ENCODE peak calls at places on chromosomes 11 and 22, in nine cellular contexts. One of them, this sample, is unnamed. For H3K36me3, the result is how much of the 10 kb centered on the place peaks cover.

GRCh38 chr22:38849816-38850215 is 6.0 kb upstream of the NPTXR start:
- DNase-seq in transverse colon: no peak
- DNase-seq in K562: no peak
- DNase-seq in tibial nerve: no peak
- DNase-seq in H1: no peak
- DNase-seq in HepG2: no peak
- DNase-seq in esophagus muscularis mucosa: no peak
- DNase-seq in stomach: no peak
- DNase-seq in GM12878: no peak
- DNase-seq in this sample: no peak

GRCh38 chr11:114653148-114653547 is 25.2 kb upstream of the NXPE2 start:
- DNase-seq in stomach: no peak
- DNase-seq in K562: no peak
- DNase-seq in HepG2: no peak
- DNase-seq in esophagus muscularis mucosa: no peak
- DNase-seq in tibial nerve: no peak
- DNase-seq in GM12878: no peak
- DNase-seq in H1: no peak
- DNase-seq in transverse colon: no peak
- DNase-seq in this sample: no peak

GRCh38 chr22:32695451-32695891 is 106.0 kb upstream of the TIMP3 start:
- DNase-seq in stomach: no peak
- DNase-seq in esophagus muscularis mucosa: no peak
- DNase-seq in K562: no peak
- DNase-seq in HepG2: peak
- DNase-seq in H1: no peak
- DNase-seq in GM12878: no peak
- DNase-seq in transverse colon: no peak
- DNase-seq in tibial nerve: no peak
- DNase-seq in this sample: no peak

GRCh38 chr11:95074806-95075563 is 8.3 kb downstream of the SRSF8 start:
- DNase-seq in tibial nerve: peak
- DNase-seq in H1: no peak
- DNase-seq in K562: no peak
- DNase-seq in GM12878: no peak
- DNase-seq in transverse colon: peak
- DNase-seq in esophagus muscularis mucosa: no peak
- DNase-seq in stomach: peak
- DNase-seq in HepG2: no peak
- DNase-seq in this sample: peak

GRCh38 chr11:47256374-47256773 is 1.4 kb upstream of the NR1H3 start:
- DNase-seq in HepG2: no peak
- DNase-seq in H1: no peak
- DNase-seq in GM12878: no peak
- DNase-seq in K562: no peak
- DNase-seq in stomach: no peak
- DNase-seq in transverse colon: no peak
- DNase-seq in esophagus muscularis mucosa: no peak
- DNase-seq in tibial nerve: no peak
- DNase-seq in this sample: no peak

GRCh38 chr11:125132071-125132470 is 20.6 kb upstream of the TMEM218 start:
- DNase-seq in H1: no peak
- DNase-seq in esophagus muscularis mucosa: no peak
- DNase-seq in GM12878: no peak
- DNase-seq in stomach: no peak
- DNase-seq in K562: no peak
- DNase-seq in tibial nerve: no peak
- DNase-seq in HepG2: no peak
- DNase-seq in transverse colon: no peak
- DNase-seq in this sample: no peak

GRCh38 chr11:127412722-127413121 is 412.2 kb upstream of the KIRREL3 start:
- DNase-seq in K562: no peak
- DNase-seq in transverse colon: no peak
- DNase-seq in HepG2: no peak
- DNase-seq in tibial nerve: no peak
- DNase-seq in esophagus muscularis mucosa: no peak
- DNase-seq in stomach: no peak
- DNase-seq in GM12878: no peak
- DNase-seq in H1: no peak
- DNase-seq in this sample: no peak

GRCh38 chr22:36816635-36817428 is at the start of gene PVALB:
- DNase-seq in tibial nerve: no peak
- DNase-seq in GM12878: no peak
- DNase-seq in H1: peak
- DNase-seq in esophagus muscularis mucosa: no peak
- DNase-seq in K562: peak
- DNase-seq in stomach: no peak
- DNase-seq in transverse colon: no peak
- DNase-seq in HepG2: no peak
- DNase-seq in this sample: no peak

GRCh38 chr22:39431821-39432251 is 25.0 kb upstream of the MGAT3 start:
- DNase-seq in transverse colon: no peak
- DNase-seq in tibial nerve: no peak
- DNase-seq in stomach: no peak
- DNase-seq in K562: no peak
- DNase-seq in GM12878: no peak
- DNase-seq in H1: no peak
- DNase-seq in esophagus muscularis mucosa: no peak
- DNase-seq in HepG2: no peak
- DNase-seq in this sample: no peak

GRCh38 chr11:1091332-1092083 is 16.8 kb downstream of the MUC2 start:
- DNase-seq in esophagus muscularis mucosa: no peak
- DNase-seq in transverse colon: no peak
- DNase-seq in H1: no peak
- DNase-seq in stomach: no peak
- DNase-seq in GM12878: no peak
- DNase-seq in HepG2: no peak
- DNase-seq in tibial nerve: no peak
- DNase-seq in K562: no peak
- DNase-seq in this sample: no peak

GRCh38 chr11:112291191-112291590 is 30.5 kb upstream of the PLET1 start:
- DNase-seq in H1: no peak
- DNase-seq in stomach: no peak
- DNase-seq in esophagus muscularis mucosa: no peak
- DNase-seq in GM12878: no peak
- DNase-seq in transverse colon: no peak
- DNase-seq in tibial nerve: no peak
- DNase-seq in HepG2: no peak
- DNase-seq in K562: no peak
- DNase-seq in this sample: no peak

GRCh38 chr11:112292188-112292587 is 31.5 kb upstream of the PLET1 start:
- DNase-seq in H1: no peak
- DNase-seq in stomach: no peak
- DNase-seq in GM12878: no peak
- DNase-seq in K562: no peak
- DNase-seq in HepG2: no peak
- DNase-seq in tibial nerve: no peak
- DNase-seq in esophagus muscularis mucosa: no peak
- DNase-seq in transverse colon: no peak
- DNase-seq in this sample: no peak

GRCh38 chr11:112293614-112294013 is 33.0 kb upstream of the PLET1 start:
- DNase-seq in transverse colon: no peak
- DNase-seq in H1: no peak
- DNase-seq in stomach: peak
- DNase-seq in HepG2: no peak
- DNase-seq in tibial nerve: no peak
- DNase-seq in esophagus muscularis mucosa: no peak
- DNase-seq in GM12878: no peak
- DNase-seq in K562: no peak
- DNase-seq in this sample: no peak

GRCh38 chr11:112294688-112295340 is 34.2 kb upstream of the PLET1 start:
- DNase-seq in GM12878: no peak
- DNase-seq in HepG2: no peak
- DNase-seq in tibial nerve: no peak
- DNase-seq in stomach: no peak
- DNase-seq in K562: no peak
- DNase-seq in esophagus muscularis mucosa: no peak
- DNase-seq in transverse colon: no peak
- DNase-seq in H1: no peak
- DNase-seq in this sample: no peak

GRCh38 chr11:112292785-112293407 is 32.2 kb upstream of the PLET1 start:
- DNase-seq in transverse colon: no peak
- DNase-seq in H1: no peak
- DNase-seq in tibial nerve: peak
- DNase-seq in esophagus muscularis mucosa: no peak
- DNase-seq in HepG2: no peak
- DNase-seq in GM12878: no peak
- DNase-seq in stomach: peak
- DNase-seq in K562: no peak
- DNase-seq in this sample: no peak
- TF ChIP-seq EP300 in transverse colon: no peak
- TF ChIP-seq EP300 in H1: no peak
- TF ChIP-seq EP300 in tibial nerve: peak
- TF ChIP-seq EP300 in esophagus muscularis mucosa: no peak
- TF ChIP-seq EP300 in HepG2: no peak
- TF ChIP-seq EP300 in GM12878: no peak
- TF ChIP-seq EP300 in stomach: no peak
- TF ChIP-seq EP300 in K562: no peak
- TF ChIP-seq EP300 in this sample: no peak

GRCh38 chr22:35410663-35411034 is 10.7 kb downstream of the MCM5 start:
- DNase-seq in HepG2: no peak
- DNase-seq in transverse colon: no peak
- DNase-seq in esophagus muscularis mucosa: no peak
- DNase-seq in H1: no peak
- DNase-seq in stomach: no peak
- DNase-seq in K562: no peak
- DNase-seq in GM12878: no peak
- DNase-seq in tibial nerve: no peak
- DNase-seq in this sample: no peak

GRCh38 chr22:35406443-35406842 is 6.5 kb downstream of the MCM5 start:
- DNase-seq in stomach: no peak
- DNase-seq in GM12878: no peak
- DNase-seq in K562: no peak
- DNase-seq in esophagus muscularis mucosa: no peak
- DNase-seq in tibial nerve: no peak
- DNase-seq in HepG2: no peak
- DNase-seq in H1: no peak
- DNase-seq in transverse colon: no peak
- DNase-seq in this sample: no peak

GRCh38 chr22:35411112-35411511 is 11.2 kb downstream of the MCM5 start:
- DNase-seq in HepG2: no peak
- DNase-seq in GM12878: peak
- DNase-seq in K562: no peak
- DNase-seq in H1: no peak
- DNase-seq in stomach: no peak
- DNase-seq in transverse colon: peak
- DNase-seq in tibial nerve: no peak
- DNase-seq in esophagus muscularis mucosa: no peak
- DNase-seq in this sample: no peak

GRCh38 chr22:35407352-35407751 is 7.4 kb downstream of the MCM5 start:
- DNase-seq in HepG2: no peak
- DNase-seq in GM12878: no peak
- DNase-seq in stomach: no peak
- DNase-seq in H1: no peak
- DNase-seq in K562: no peak
- DNase-seq in tibial nerve: no peak
- DNase-seq in transverse colon: no peak
- DNase-seq in esophagus muscularis mucosa: no peak
- DNase-seq in this sample: no peak

DNA sequence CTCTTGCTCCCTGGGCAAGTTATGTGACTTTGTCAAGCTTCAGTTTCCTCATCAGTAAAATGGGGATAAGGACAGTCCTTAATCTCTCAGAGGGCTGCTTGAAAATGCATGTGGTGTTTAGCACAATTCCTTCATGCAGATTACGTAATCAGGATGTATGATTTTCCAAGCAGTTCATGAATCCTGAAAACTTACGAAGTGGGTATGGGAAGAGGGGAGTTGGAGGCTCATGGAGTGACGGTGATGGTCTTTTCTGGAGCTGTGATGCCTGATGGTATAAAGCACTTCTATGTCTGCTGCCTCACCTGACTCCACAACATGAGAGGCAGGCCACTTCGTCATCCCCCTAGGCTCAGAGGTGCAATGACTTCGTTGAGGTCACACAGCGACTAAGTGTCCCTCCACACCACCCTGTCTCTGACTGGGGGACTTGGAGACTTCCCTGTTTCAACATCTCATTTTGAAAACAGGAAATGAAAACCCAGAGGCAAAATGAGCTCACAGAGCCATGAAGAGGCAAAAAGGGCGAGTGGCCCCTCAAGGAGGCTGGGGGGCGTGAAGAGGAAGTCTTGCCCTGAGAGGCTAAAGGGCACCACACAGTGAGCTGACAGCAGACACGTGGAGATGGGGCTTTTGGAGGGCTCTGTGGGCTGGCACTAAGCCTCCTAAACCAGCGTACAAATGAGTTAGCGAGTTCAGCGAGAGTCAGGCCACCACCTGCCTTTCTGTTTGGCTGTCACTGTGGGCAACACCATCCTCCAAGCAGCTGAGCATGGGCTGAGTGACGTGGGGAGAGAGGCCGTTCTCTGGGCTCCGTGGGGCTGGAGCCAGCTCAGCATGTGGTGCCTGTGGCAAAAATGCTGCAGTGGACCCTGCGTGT is 10.1 kb downstream of the MCM5 start:
- DNase-seq in H1: no peak
- DNase-seq in tibial nerve: no peak
- DNase-seq in K562: no peak
- DNase-seq in stomach: no peak
- DNase-seq in GM12878: peak
- DNase-seq in esophagus muscularis mucosa: no peak
- DNase-seq in HepG2: no peak
- DNase-seq in transverse colon: peak
- DNase-seq in this sample: no peak
- H3K36me3 ChIP-seq in H1: half or more
- H3K36me3 ChIP-seq in tibial nerve: half or more
- H3K36me3 ChIP-seq in K562: half or more
- H3K36me3 ChIP-seq in stomach: half or more
- H3K36me3 ChIP-seq in GM12878: under half
- H3K36me3 ChIP-seq in esophagus muscularis mucosa: under half
- H3K36me3 ChIP-seq in HepG2: under half
- H3K36me3 ChIP-seq in transverse colon: under half
- H3K36me3 ChIP-seq in this sample: under half

GRCh38 chr22:31661851-31662667 is at the start of gene PISD:
- DNase-seq in esophagus muscularis mucosa: peak
- DNase-seq in transverse colon: peak
- DNase-seq in stomach: peak
- DNase-seq in tibial nerve: peak
- DNase-seq in H1: peak
- DNase-seq in HepG2: peak
- DNase-seq in GM12878: peak
- DNase-seq in K562: peak
- DNase-seq in this sample: peak
- TF ChIP-seq POLR2A in esophagus muscularis mucosa: no peak
- TF ChIP-seq POLR2A in transverse colon: peak
- TF ChIP-seq POLR2A in stomach: no peak
- TF ChIP-seq POLR2A in tibial nerve: peak
- TF ChIP-seq POLR2A in H1: peak
- TF ChIP-seq POLR2A in HepG2: peak
- TF ChIP-seq POLR2A in GM12878: peak
- TF ChIP-seq POLR2A in K562: peak
- TF ChIP-seq POLR2A in this sample: peak

DNA sequence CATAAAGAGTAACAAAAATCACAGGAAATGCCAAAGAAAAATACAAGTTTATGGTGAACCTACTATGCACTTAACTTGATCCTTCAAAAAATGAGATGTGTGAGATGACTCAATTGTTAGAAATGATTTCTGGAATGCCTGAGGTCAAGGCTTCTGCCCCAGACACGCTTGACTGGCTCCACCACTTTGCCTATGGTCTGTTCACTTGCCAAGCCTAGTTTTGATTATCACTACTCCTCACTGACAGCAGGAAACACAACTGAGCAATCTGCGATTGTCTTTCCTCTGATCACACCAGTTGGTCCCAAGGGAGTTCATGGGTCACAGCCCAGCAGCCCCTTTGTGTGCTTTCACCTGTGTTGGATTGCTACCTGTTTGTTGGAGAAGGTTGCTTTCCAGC is 20.6 kb upstream of the PRDM10 start:
- DNase-seq in HepG2: peak
- DNase-seq in esophagus muscularis mucosa: no peak
- DNase-seq in transverse colon: no peak
- DNase-seq in stomach: no peak
- DNase-seq in K562: no peak
- DNase-seq in GM12878: peak
- DNase-seq in tibial nerve: no peak
- DNase-seq in H1: no peak
- DNase-seq in this sample: no peak
- TF ChIP-seq EP300 in HepG2: no peak
- TF ChIP-seq EP300 in esophagus muscularis mucosa: no peak
- TF ChIP-seq EP300 in transverse colon: no peak
- TF ChIP-seq EP300 in stomach: no peak
- TF ChIP-seq EP300 in K562: no peak
- TF ChIP-seq EP300 in GM12878: no peak
- TF ChIP-seq EP300 in tibial nerve: no peak
- TF ChIP-seq EP300 in H1: no peak
- TF ChIP-seq EP300 in this sample: no peak

This sample was measured in ovary.